ENCODE peak calls at places on chromosomes 2 and 18, in four cellular contexts. One of them, this sample, is unnamed.

GRCh38 chr2:172829229-172829628 is 93.6 kb downstream of the RAPGEF4 start:
- DNase-seq in stomach: no peak
- DNase-seq in breast epithelium: no peak
- DNase-seq in A549: peak
- DNase-seq in this sample: no peak

GRCh38 chr18:22683196-22683676 is 249.9 kb upstream of the RBBP8 start:
- DNase-seq in stomach: peak
- DNase-seq in breast epithelium: no peak
- DNase-seq in A549: peak
- DNase-seq in this sample: no peak

GRCh38 chr2:223049356-223049755 is 2.6 kb upstream of the KCNE4 start:
- DNase-seq in stomach: no peak
- DNase-seq in breast epithelium: no peak
- DNase-seq in A549: no peak
- DNase-seq in this sample: no peak

GRCh38 chr18:80157708-80158343 is 48.8 kb downstream of the ADNP2 start:
- DNase-seq in stomach: peak
- DNase-seq in breast epithelium: peak
- DNase-seq in A549: peak
- DNase-seq in this sample: peak

GRCh38 chr2:30677861-30678385 is 129.3 kb downstream of the CAPN13 start:
- DNase-seq in stomach: no peak
- DNase-seq in breast epithelium: no peak
- DNase-seq in A549: no peak
- DNase-seq in this sample: no peak

GRCh38 chr2:215635788-215636139 is 199.9 kb upstream of the FN1 start:
- DNase-seq in stomach: no peak
- DNase-seq in breast epithelium: no peak
- DNase-seq in A549: peak
- DNase-seq in this sample: no peak

GRCh38 chr2:240369725-240370585 is 65.5 kb upstream of the GPC1 start:
- DNase-seq in stomach: peak
- DNase-seq in breast epithelium: peak
- DNase-seq in A549: peak
- DNase-seq in this sample: no peak

GRCh38 chr18:72605350-72605749 is 61.2 kb upstream of the CBLN2 start:
- DNase-seq in stomach: no peak
- DNase-seq in breast epithelium: no peak
- DNase-seq in A549: no peak
- DNase-seq in this sample: no peak

GRCh38 chr2:217079165-217079564 is 219.3 kb upstream of the TNP1 start:
- DNase-seq in stomach: no peak
- DNase-seq in breast epithelium: no peak
- DNase-seq in A549: no peak
- DNase-seq in this sample: no peak

GRCh38 chr18:69518989-69519388 is 118.3 kb downstream of the DOK6 start:
- DNase-seq in stomach: no peak
- DNase-seq in breast epithelium: no peak
- DNase-seq in A549: no peak
- DNase-seq in this sample: no peak

GRCh38 chr2:145743016-145743415 is 1223.1 kb upstream of the ZEB2 start:
- DNase-seq in stomach: no peak
- DNase-seq in breast epithelium: no peak
- DNase-seq in A549: no peak
- DNase-seq in this sample: no peak

GRCh38 chr2:220789961-220790360 is 782.1 kb downstream of the EPHA4 start:
- DNase-seq in stomach: no peak
- DNase-seq in breast epithelium: no peak
- DNase-seq in A549: peak
- DNase-seq in this sample: no peak

GRCh38 chr2:67997528-67998267 is 65.1 kb downstream of the C1D start:
- DNase-seq in stomach: no peak
- DNase-seq in breast epithelium: no peak
- DNase-seq in A549: no peak
- DNase-seq in this sample: no peak

GRCh38 chr2:108612514-108613183 is 78.4 kb downstream of the LIMS1 start:
- DNase-seq in stomach: peak
- DNase-seq in breast epithelium: no peak
- DNase-seq in A549: no peak
- DNase-seq in this sample: peak

GRCh38 chr2:73982140-73982617 is 2.5 kb upstream of the TET3 start:
- DNase-seq in stomach: peak
- DNase-seq in breast epithelium: no peak
- DNase-seq in A549: peak
- DNase-seq in this sample: no peak

GRCh38 chr18:51151568-51152511 is 45.6 kb downstream of the MEX3C start:
- DNase-seq in stomach: peak
- DNase-seq in breast epithelium: no peak
- DNase-seq in A549: no peak
- DNase-seq in this sample: peak

GRCh38 chr2:228318218-228318617 is 136.7 kb upstream of the SPHKAP start:
- DNase-seq in stomach: no peak
- DNase-seq in breast epithelium: no peak
- DNase-seq in A549: peak
- DNase-seq in this sample: no peak

GRCh38 chr2:56132138-56132537 is 51.7 kb upstream of the CCDC85A start:
- DNase-seq in stomach: no peak
- DNase-seq in breast epithelium: no peak
- DNase-seq in A549: peak
- DNase-seq in this sample: no peak

GRCh38 chr2:166384774-166385173 is 9.0 kb upstream of the SCN9A start:
- DNase-seq in stomach: no peak
- DNase-seq in breast epithelium: no peak
- DNase-seq in A549: peak
- DNase-seq in this sample: no peak

GRCh38 chr18:62988467-62988866 is 273.1 kb downstream of the PHLPP1 start:
- DNase-seq in stomach: no peak
- DNase-seq in breast epithelium: no peak
- DNase-seq in A549: no peak
- DNase-seq in this sample: no peak

GRCh38 chr2:28334527-28334891 is 58.1 kb upstream of the FOSL2 start:
- DNase-seq in stomach: no peak
- DNase-seq in breast epithelium: no peak
- DNase-seq in A549: no peak
- DNase-seq in this sample: no peak

GRCh38 chr2:44086639-44087036 is 82.0 kb upstream of the PPM1B start:
- DNase-seq in stomach: no peak
- DNase-seq in breast epithelium: no peak
- DNase-seq in A549: no peak
- DNase-seq in this sample: no peak

GRCh38 chr2:142678164-142678563 is 199.3 kb upstream of the KYNU start:
- DNase-seq in stomach: no peak
- DNase-seq in breast epithelium: no peak
- DNase-seq in A549: no peak
- DNase-seq in this sample: no peak

GRCh38 chr18:45275367-45276113 is 339.7 kb upstream of the SLC14A2 start:
- DNase-seq in stomach: no peak
- DNase-seq in breast epithelium: no peak
- DNase-seq in A549: peak
- DNase-seq in this sample: no peak

GRCh38 chr2:147275943-147276342 is 568.9 kb upstream of the ACVR2A start:
- DNase-seq in stomach: no peak
- DNase-seq in breast epithelium: no peak
- DNase-seq in A549: no peak
- DNase-seq in this sample: no peak

GRCh38 chr2:86068098-86069047 is 37.3 kb downstream of the POLR1A start:
- DNase-seq in stomach: no peak
- DNase-seq in breast epithelium: no peak
- DNase-seq in A549: peak
- DNase-seq in this sample: no peak

GRCh38 chr2:205903549-205904129 is 182.3 kb downstream of the INO80D start:
- DNase-seq in stomach: peak
- DNase-seq in breast epithelium: no peak
- DNase-seq in A549: peak
- DNase-seq in this sample: no peak

GRCh38 chr18:79186649-79187048 is 117.5 kb downstream of the ATP9B start:
- DNase-seq in stomach: no peak
- DNase-seq in breast epithelium: no peak
- DNase-seq in A549: no peak
- DNase-seq in this sample: no peak

GRCh38 chr2:234981197-234982095 is 29.6 kb downstream of the SH3BP4 start:
- DNase-seq in stomach: peak
- DNase-seq in breast epithelium: peak
- DNase-seq in A549: peak
- DNase-seq in this sample: no peak

GRCh38 chr2:123738643-123739042 is 286.4 kb upstream of the CNTNAP5 start:
- DNase-seq in stomach: no peak
- DNase-seq in breast epithelium: no peak
- DNase-seq in A549: no peak
- DNase-seq in this sample: no peak

GRCh38 chr18:7521226-7521856 is 45.8 kb upstream of the PTPRM start:
- DNase-seq in stomach: no peak
- DNase-seq in breast epithelium: no peak
- DNase-seq in A549: no peak
- DNase-seq in this sample: no peak

GRCh38 chr2:42060718-42061619 is 13.1 kb downstream of the PKDCC start:
- DNase-seq in stomach: no peak
- DNase-seq in breast epithelium: no peak
- DNase-seq in A549: no peak
- DNase-seq in this sample: peak

GRCh38 chr2:227826019-227826521 is 12.4 kb downstream of the CCL20 start:
- DNase-seq in stomach: no peak
- DNase-seq in breast epithelium: peak
- DNase-seq in A549: no peak
- DNase-seq in this sample: no peak

GRCh38 chr2:153872311-153873061 is 764 bp downstream of the GALNT13 start:
- DNase-seq in stomach: no peak
- DNase-seq in breast epithelium: no peak
- DNase-seq in A549: peak
- DNase-seq in this sample: peak

GRCh38 chr2:205358351-205358815 is 323.9 kb upstream of the NRP2 start:
- DNase-seq in stomach: no peak
- DNase-seq in breast epithelium: no peak
- DNase-seq in A549: no peak
- DNase-seq in this sample: no peak

GRCh38 chr2:179410552-179411356 is 146.1 kb upstream of the SESTD1 start:
- DNase-seq in stomach: peak
- DNase-seq in breast epithelium: no peak
- DNase-seq in A549: peak
- DNase-seq in this sample: no peak

GRCh38 chr2:85418132-85419008 is at the start of gene SH2D6:
- DNase-seq in stomach: peak
- DNase-seq in breast epithelium: peak
- DNase-seq in A549: peak
- DNase-seq in this sample: peak

GRCh38 chr2:151973901-151974199 is 125.0 kb downstream of the CACNB4 start:
- DNase-seq in stomach: no peak
- DNase-seq in breast epithelium: no peak
- DNase-seq in A549: no peak
- DNase-seq in this sample: no peak

GRCh38 chr18:70621710-70622109 is 332.9 kb downstream of the SOCS6 start:
- DNase-seq in stomach: no peak
- DNase-seq in breast epithelium: no peak
- DNase-seq in A549: no peak
- DNase-seq in this sample: no peak
- H3K4me3 ChIP-seq in stomach: no peak
- H3K4me3 ChIP-seq in breast epithelium: no peak
- H3K4me3 ChIP-seq in A549: no peak
- H3K4me3 ChIP-seq in this sample: no peak

DNA sequence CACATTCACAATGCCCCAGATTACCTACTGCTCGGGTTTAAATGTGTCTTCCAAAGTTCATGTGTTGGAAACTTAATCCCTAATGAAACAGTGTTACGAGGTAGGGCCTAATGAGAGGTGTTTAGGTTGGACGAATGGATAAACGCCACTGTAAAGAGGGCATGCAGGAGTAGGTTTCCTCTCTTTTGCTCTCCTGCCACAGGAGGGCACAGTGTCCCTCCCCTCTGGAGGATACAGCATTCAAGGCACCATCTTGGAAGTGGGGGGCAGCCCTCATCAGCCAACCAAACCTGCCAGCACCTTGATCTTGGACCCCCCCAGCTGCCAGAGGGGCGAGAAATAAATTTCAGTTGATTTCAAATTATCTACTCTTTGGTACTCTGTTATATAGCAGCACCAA is 103.5 kb downstream of the TSHZ1 start:
- DNase-seq in stomach: no peak
- DNase-seq in breast epithelium: no peak
- DNase-seq in A549: no peak
- DNase-seq in this sample: no peak
- TF ChIP-seq CTCF in stomach: no peak
- TF ChIP-seq CTCF in breast epithelium: no peak
- TF ChIP-seq CTCF in A549: no peak
- TF ChIP-seq CTCF in this sample: no peak

GRCh38 chr18:12102136-12102842 is 8.6 kb downstream of the ANKRD62 start:
- DNase-seq in stomach: no peak
- DNase-seq in breast epithelium: no peak
- DNase-seq in A549: no peak
- DNase-seq in this sample: no peak
- TF ChIP-seq POLR2A in stomach: no peak
- TF ChIP-seq POLR2A in breast epithelium: no peak
- TF ChIP-seq POLR2A in A549: no peak
- TF ChIP-seq POLR2A in this sample: no peak

GRCh38 chr2:232485333-232485756 is 2.3 kb downstream of the ECEL1 start:
- DNase-seq in stomach: no peak
- DNase-seq in breast epithelium: no peak
- DNase-seq in A549: no peak
- DNase-seq in this sample: no peak

GRCh38 chr2:232487385-232488096 is at the start of gene ECEL1:
- DNase-seq in stomach: no peak
- DNase-seq in breast epithelium: no peak
- DNase-seq in A549: no peak
- DNase-seq in this sample: peak

GRCh38 chr2:232488097-232488711 is 570 bp upstream of the ECEL1 start:
- DNase-seq in stomach: no peak
- DNase-seq in breast epithelium: no peak
- DNase-seq in A549: no peak
- DNase-seq in this sample: no peak

GRCh38 chr2:232485757-232486557 is 1.7 kb downstream of the ECEL1 start:
- DNase-seq in stomach: no peak
- DNase-seq in breast epithelium: no peak
- DNase-seq in A549: no peak
- DNase-seq in this sample: peak

GRCh38 chr2:232486558-232487384 is 863 bp downstream of the ECEL1 start:
- DNase-seq in stomach: no peak
- DNase-seq in breast epithelium: no peak
- DNase-seq in A549: no peak
- DNase-seq in this sample: peak
- H3K4me3 ChIP-seq in stomach: peak
- H3K4me3 ChIP-seq in breast epithelium: peak
- H3K4me3 ChIP-seq in A549: peak
- H3K4me3 ChIP-seq in this sample: no peak

DNA sequence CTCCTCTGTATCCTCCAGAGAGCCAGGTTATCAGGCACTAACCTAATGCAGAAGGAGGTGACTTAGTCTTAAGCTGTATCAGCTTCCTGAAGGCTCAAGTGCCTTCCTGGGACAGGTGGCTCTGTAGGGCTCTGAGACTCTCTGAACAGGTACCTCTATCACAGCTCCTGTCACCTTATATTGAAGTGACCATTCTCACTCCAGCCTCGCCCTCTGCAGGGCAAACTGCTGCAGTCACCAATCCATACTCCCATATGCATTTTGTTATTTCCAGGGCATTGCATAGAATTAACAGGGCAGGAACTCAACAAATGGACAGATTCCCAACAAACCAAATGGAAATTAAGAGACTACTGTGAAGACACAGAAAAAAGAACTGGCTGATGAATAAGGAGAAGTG is 203.0 kb upstream of the REV1 start:
- DNase-seq in stomach: no peak
- DNase-seq in breast epithelium: no peak
- DNase-seq in A549: no peak
- DNase-seq in this sample: no peak
- TF ChIP-seq CTCF in stomach: no peak
- TF ChIP-seq CTCF in breast epithelium: no peak
- TF ChIP-seq CTCF in A549: no peak
- TF ChIP-seq CTCF in this sample: no peak